ENCODE peak calls at places on chromosomes 4 and X, in four cellular contexts. B is GM23248, H is HCT116, U is keratinocyte. M is an unnamed sample.

GRCh38 chr4:62394751-62395150 is 1194.6 kb downstream of the ADGRL3 start:
- DNase-seq in U (no peak), B (no peak), H (no peak), M (no peak)

GRCh38 chrX:69178592-69178991 is 13.3 kb upstream of the PJA1 start:
- DNase-seq in U (no peak), H (no peak), B (no peak), M (no peak)

GRCh38 chrX:104565791-104566687 is at the start of gene IL1RAPL2:
- DNase-seq in B (peak), U (no peak), H (no peak), M (no peak)

GRCh38 chrX:105297041-105297440 is 76.5 kb upstream of the TEX13A start:
- DNase-seq in H (no peak), U (no peak), B (no peak), M (no peak)

GRCh38 chr4:169492436-169493163 is 119.8 kb downstream of the NEK1 start:
- DNase-seq in H (peak), U (no peak), B (peak), M (peak)

GRCh38 chr4:182354867-182355266 is 111.7 kb downstream of the TENM3 start:
- DNase-seq in B (no peak), H (no peak), U (no peak), M (no peak)

GRCh38 chr4:109645874-109646591 is 57.2 kb downstream of the CASP6 start:
- DNase-seq in U (no peak), B (no peak), H (no peak), M (no peak)

GRCh38 chrX:149453030-149453429 is 52.1 kb downstream of the IDS start:
- DNase-seq in B (peak), H (peak), U (no peak), M (peak)

GRCh38 chrX:10726647-10727046 is 106.3 kb upstream of the MID1 start:
- DNase-seq in H (no peak), B (peak), U (no peak), M (no peak)

GRCh38 chr4:7366180-7366957 is 68.4 kb downstream of the PSAPL1 start:
- DNase-seq in U (no peak), B (no peak), H (no peak), M (no peak)

GRCh38 chr4:7367361-7367760 is 67.4 kb downstream of the PSAPL1 start:
- DNase-seq in U (no peak), B (no peak), H (no peak), M (no peak)

GRCh38 chr4:7368296-7368695 is 66.4 kb downstream of the PSAPL1 start:
- DNase-seq in U (no peak), H (no peak), B (no peak), M (no peak)

GRCh38 chr4:7366958-7367353 is 67.8 kb downstream of the PSAPL1 start:
- DNase-seq in B (no peak), U (no peak), H (no peak), M (no peak)

GRCh38 chr4:7367894-7368293 is 66.8 kb downstream of the PSAPL1 start:
- DNase-seq in U (no peak), H (no peak), B (no peak), M (no peak)
- TF ChIP-seq EZH2 in U (no peak), H (no peak), B (no peak), M (no peak)

GRCh38 chrX:42585842-42586621 is 191.9 kb downstream of the PPP1R2C start:
- DNase-seq in U (no peak), H (no peak), B (no peak), M (peak)
- TF ChIP-seq EZH2 in U (no peak), H (no peak), B (no peak), M (no peak)

DNA sequence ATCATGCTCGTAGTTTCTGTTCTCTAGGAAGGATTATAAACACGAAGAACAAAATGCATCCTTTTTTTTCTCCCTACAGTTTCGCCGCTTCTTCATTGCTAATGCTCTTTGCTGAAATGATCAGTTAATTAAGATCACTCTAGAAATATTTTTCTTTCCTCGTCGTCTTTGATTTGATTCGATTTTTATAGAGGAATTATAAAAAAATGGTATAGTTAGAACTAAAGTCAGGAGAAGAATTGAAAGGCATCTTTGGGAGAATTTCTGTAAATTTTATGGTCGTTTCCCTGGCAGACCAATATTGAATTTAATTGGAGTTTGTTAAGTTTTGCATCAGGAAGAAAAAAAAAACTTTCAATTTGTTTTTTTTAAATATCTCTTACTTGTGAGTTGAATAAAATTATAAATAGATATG is 1.1 kb upstream of the NKX3-2 start:
- DNase-seq in U (no peak), H (no peak), B (no peak), M (no peak)
- TF ChIP-seq EZH2 in U (peak), H (no peak), B (no peak), M (no peak)

DNA sequence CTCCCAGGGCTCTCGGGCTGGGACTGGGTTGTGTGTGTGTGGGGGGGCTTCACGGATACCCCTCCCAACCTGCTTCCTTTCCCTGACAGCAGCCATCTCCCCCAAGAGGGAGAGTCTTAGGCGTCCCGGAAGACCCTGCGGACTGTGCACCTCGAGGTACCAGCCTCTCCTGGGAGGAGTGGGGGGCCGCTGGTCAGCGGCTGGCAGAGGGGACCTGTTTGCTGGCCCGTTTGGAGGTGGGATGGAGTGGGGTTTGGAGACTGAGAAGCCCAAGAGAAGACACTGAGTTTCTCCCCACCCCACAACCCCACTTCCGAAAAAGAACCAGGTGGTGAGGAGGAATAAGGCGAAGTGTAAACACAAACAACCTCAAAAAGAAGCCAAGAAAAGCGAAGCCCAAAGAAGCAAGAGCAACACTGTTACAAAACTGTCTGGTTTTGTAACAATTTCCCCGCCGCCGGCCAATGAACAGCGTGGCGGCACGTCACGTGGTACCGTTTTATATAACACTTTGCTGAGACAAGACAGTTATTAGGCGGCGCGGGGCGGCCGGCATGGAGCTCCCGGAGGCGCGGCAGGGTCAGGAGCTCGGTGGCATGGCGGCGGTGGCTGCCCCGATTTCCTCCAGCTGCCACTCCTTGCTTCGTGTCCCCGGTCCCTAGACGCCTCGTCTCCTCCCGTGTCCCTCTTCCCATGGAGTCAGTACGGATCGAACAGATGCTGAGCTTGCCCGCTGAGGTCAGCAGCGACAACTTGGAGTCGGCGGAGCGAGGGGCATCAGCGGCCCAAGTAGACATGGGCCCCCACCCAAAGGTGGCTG is at the start of gene LONRF3:
- DNase-seq in B (peak), H (no peak), U (no peak), M (peak)
- TF ChIP-seq EZH2 in B (no peak), H (no peak), U (peak), M (no peak)

GRCh38 chr4:153758136-153758535 is 1.7 kb downstream of the RNF175 start:
- DNase-seq in U (no peak), B (no peak), H (no peak), M (no peak)

GRCh38 chr4:153758688-153759406 is 977 bp downstream of the RNF175 start:
- DNase-seq in U (no peak), H (no peak), B (peak), M (no peak)

GRCh38 chr4:153763404-153763803 is 3.6 kb upstream of the RNF175 start:
- DNase-seq in B (peak), H (no peak), U (no peak), M (no peak)

GRCh38 chr4:153757407-153757806 is 2.4 kb downstream of the RNF175 start:
- DNase-seq in U (no peak), H (no peak), B (no peak), M (no peak)

GRCh38 chr4:153759407-153760226 is at the start of gene RNF175:
- DNase-seq in U (no peak), H (no peak), B (peak), M (no peak)
- TF ChIP-seq EZH2 in U (peak), H (no peak), B (no peak), M (peak)

GRCh38 chr4:25031077-25031606 is 396 bp upstream of the LGI2 start:
- DNase-seq in U (no peak), H (no peak), B (peak), M (no peak)
- TF ChIP-seq EZH2 in U (peak), H (no peak), B (no peak), M (peak)

DNA sequence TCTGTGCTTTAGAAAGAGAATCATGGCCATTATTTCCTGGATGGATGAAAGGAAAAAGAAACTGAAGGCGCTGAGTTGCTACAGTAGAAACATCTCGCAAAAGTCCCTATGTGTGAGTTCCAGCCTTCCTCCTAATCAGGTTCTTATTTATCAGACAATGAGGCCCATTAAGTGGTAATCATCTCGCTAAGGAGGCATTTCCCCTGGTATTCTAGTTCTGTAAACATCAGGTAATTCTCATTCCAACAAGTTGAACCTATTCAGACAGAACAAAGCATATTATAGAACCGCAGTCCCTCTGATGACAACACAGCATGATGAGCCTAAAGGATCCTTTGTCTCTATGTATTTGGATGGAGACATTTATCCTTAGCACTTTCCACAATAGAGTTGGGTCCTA is 205.7 kb upstream of the MAOA start:
- DNase-seq in B (no peak), H (no peak), U (no peak), M (no peak)
- TF ChIP-seq EZH2 in B (no peak), H (no peak), U (no peak), M (no peak)

DNA sequence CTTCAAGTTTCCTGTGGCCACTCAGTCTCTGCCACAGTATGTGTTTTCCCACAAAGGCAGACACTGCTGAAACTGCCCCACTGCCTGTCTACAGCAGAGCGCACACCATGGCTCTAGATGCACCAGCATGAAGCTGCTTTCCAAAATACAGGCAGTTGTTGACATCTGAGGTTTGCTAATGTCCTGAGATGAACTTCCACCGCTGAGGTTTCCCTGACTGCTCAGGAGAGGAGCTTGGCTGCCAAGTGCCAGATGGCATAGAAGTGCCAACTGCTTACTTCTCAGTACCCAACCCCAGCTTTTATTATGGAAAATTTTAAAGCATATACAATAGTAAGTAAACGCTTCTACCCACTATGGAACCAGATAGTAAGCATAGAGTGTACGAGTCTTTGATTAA is 61.0 kb upstream of the EXOC1L start:
- DNase-seq in U (no peak), B (peak), H (no peak), M (no peak)
- TF ChIP-seq EZH2 in U (no peak), B (no peak), H (no peak), M (no peak)

M was measured in endothelial cell of umbilical vein.